ENCODE peak calls at places on chromosome 4, in six cellular contexts. K is mucosa of gallbladder; I is stimulated activated CD4-positive, alpha-beta T cell treated with anti-CD3 and anti-CD28 coated beads, Interleukin-1b, Interleukin-23, amount 100 ng/mL, for 24 hours; Y is tibial artery; N is AG09319; X is AG20443. J is an unnamed sample.

GRCh38 chr4:88204882-88205281 is 46.4 kb upstream of the ABCG2 start:
- DNase-seq in K (no peak), I (no peak), Y (no peak), N (no peak), X (no peak), J (no peak)

GRCh38 chr4:21531048-21531447 is 417.5 kb downstream of the KCNIP4 start:
- DNase-seq in K (no peak), I (no peak), Y (no peak), N (no peak), X (no peak), J (no peak)

GRCh38 chr4:41375561-41375960 is 118.8 kb downstream of the UCHL1 start:
- DNase-seq in K (no peak), I (no peak), Y (no peak), N (no peak), X (no peak), J (peak)

GRCh38 chr4:155122382-155122781 is 86.1 kb upstream of the NPY2R start:
- DNase-seq in K (no peak), I (no peak), Y (no peak), N (no peak), X (no peak), J (no peak)

GRCh38 chr4:134567461-134567860 is 365.9 kb upstream of the PABPC4L start:
- DNase-seq in K (no peak), I (no peak), Y (no peak), N (no peak), X (no peak), J (no peak)

GRCh38 chr4:77579406-77580076 is 26.1 kb upstream of the CXCL13 start:
- DNase-seq in K (no peak), I (no peak), Y (no peak), N (peak), X (peak), J (no peak)

GRCh38 chr4:123599920-123600394 is 203.4 kb downstream of the SPRY1 start:
- DNase-seq in K (peak), I (peak), Y (peak), N (no peak), X (peak), J (peak)

GRCh38 chr4:80138556-80139538 is 58.5 kb upstream of the PRDM8 start:
- DNase-seq in K (no peak), I (peak), Y (no peak), N (no peak), X (peak), J (no peak)

GRCh38 chr4:5638976-5639375 is 69.4 kb downstream of the EVC2 start:
- DNase-seq in K (no peak), I (no peak), Y (no peak), N (no peak), X (peak), J (no peak)

GRCh38 chr4:7687796-7688195 is 251.9 kb downstream of the AFAP1 start:
- DNase-seq in K (peak), I (no peak), Y (no peak), N (no peak), X (no peak), J (no peak)

GRCh38 chr4:15718465-15718864 is 15.6 kb downstream of the BST1 start:
- DNase-seq in K (no peak), I (no peak), Y (no peak), N (no peak), X (no peak), J (no peak)

GRCh38 chr4:157220026-157220881 is at the start of gene GRIA2:
- DNase-seq in K (peak), I (no peak), Y (peak), N (no peak), X (peak), J (no peak)

GRCh38 chr4:6770581-6771228 is 11.8 kb upstream of the KIAA0232 start:
- DNase-seq in K (no peak), I (no peak), Y (peak), N (no peak), X (no peak), J (no peak)

GRCh38 chr4:118154643-118155042 is 120.4 kb downstream of the NDST3 start:
- DNase-seq in K (no peak), I (no peak), Y (no peak), N (peak), X (peak), J (no peak)

GRCh38 chr4:147714575-147715401 is 17.1 kb upstream of the ARHGAP10 start:
- DNase-seq in K (no peak), I (no peak), Y (peak), N (no peak), X (peak), J (no peak)

GRCh38 chr4:138398297-138398696 is 156.1 kb upstream of the SLC7A11 start:
- DNase-seq in K (no peak), I (no peak), Y (no peak), N (no peak), X (no peak), J (no peak)

GRCh38 chr4:20832821-20833220 is 132.6 kb downstream of the PACRGL start:
- DNase-seq in K (no peak), I (no peak), Y (no peak), N (no peak), X (no peak), J (no peak)

GRCh38 chr4:109607976-109608375 is 47.9 kb downstream of the MCUB start:
- DNase-seq in K (no peak), I (no peak), Y (no peak), N (no peak), X (no peak), J (no peak)

GRCh38 chr4:6840062-6840976 is 57.8 kb downstream of the KIAA0232 start:
- DNase-seq in K (no peak), I (no peak), Y (no peak), N (peak), X (peak), J (no peak)

GRCh38 chr4:88628746-88629145 is 36.5 kb downstream of the HERC3 start:
- DNase-seq in K (no peak), I (no peak), Y (no peak), N (no peak), X (no peak), J (no peak)

GRCh38 chr4:87632469-87632868 is 17.6 kb upstream of the DMP1 start:
- DNase-seq in K (no peak), I (no peak), Y (no peak), N (no peak), X (no peak), J (no peak)